ENCODE peak calls at places on chromosomes 3 and 15, in eight cellular contexts. X is activated CD8-positive, alpha-beta T cell treated with anti-CD3 and anti-CD28 coated beads for 36 hours; L is astrocyte; F is neural crest cell; O is glutamatergic neuron; T is stomach; Z is hepatocyte; M is esophagus squamous epithelium. G is an unnamed sample.
A peak's percentile ranks its signal among the peaks of the same experiment; 100 is the strongest.

GRCh38 chr3:118863731-118864322 is 170.8 kb downstream of the IGSF11 start:
- DNase-seq in X (peak; percentile 19), L (no peak), F (no peak), O (no peak), T (no peak), Z (no peak), M (no peak), G (no peak)

GRCh38 chr3:23041918-23042696 is 161.0 kb upstream of the UBE2E2 start:
- DNase-seq in X (no peak), L (peak; percentile 50), F (no peak), O (no peak), T (no peak), Z (no peak), M (no peak), G (no peak)

GRCh38 chr15:26877842-26878241 is 11.0 kb downstream of the GABRA5 start:
- DNase-seq in X (no peak), L (no peak), F (no peak), O (no peak), T (no peak), Z (no peak), M (no peak), G (no peak)

GRCh38 chr3:163056874-163057497 is 1560.4 kb downstream of the OTOL1 start:
- DNase-seq in X (peak; percentile 61), L (no peak), F (peak; percentile 64), O (peak; percentile 53), T (peak; percentile 35), Z (peak; percentile 70), M (no peak), G (no peak)

GRCh38 chr3:14235896-14236295 is 57.3 kb downstream of the LSM3 start:
- DNase-seq in X (no peak), L (no peak), F (no peak), O (no peak), T (no peak), Z (peak; percentile 55), M (no peak), G (no peak)

GRCh38 chr15:48785195-48785594 is 25.7 kb downstream of the CEP152 start:
- DNase-seq in X (no peak), L (no peak), F (no peak), O (no peak), T (no peak), Z (no peak), M (no peak), G (no peak)

GRCh38 chr15:68190048-68190447 is 15.1 kb downstream of the CALML4 start:
- DNase-seq in X (no peak), L (no peak), F (no peak), O (no peak), T (no peak), Z (no peak), M (no peak), G (no peak)

GRCh38 chr15:80266113-80266512 is 14.1 kb upstream of the CTXND1 start:
- DNase-seq in X (no peak), L (no peak), F (no peak), O (no peak), T (no peak), Z (no peak), M (no peak), G (no peak)

GRCh38 chr15:52657338-52657737 is 21.9 kb downstream of the ATOSA start:
- DNase-seq in X (no peak), L (peak; percentile 92), F (no peak), O (no peak), T (no peak), Z (no peak), M (no peak), G (no peak)

GRCh38 chr3:15051531-15051930 is 13.6 kb downstream of the MRPS25 start:
- DNase-seq in X (peak; percentile 69), L (no peak), F (peak; percentile 46), O (peak; percentile 72), T (peak; percentile 59), Z (peak; percentile 64), M (no peak), G (no peak)

DNA sequence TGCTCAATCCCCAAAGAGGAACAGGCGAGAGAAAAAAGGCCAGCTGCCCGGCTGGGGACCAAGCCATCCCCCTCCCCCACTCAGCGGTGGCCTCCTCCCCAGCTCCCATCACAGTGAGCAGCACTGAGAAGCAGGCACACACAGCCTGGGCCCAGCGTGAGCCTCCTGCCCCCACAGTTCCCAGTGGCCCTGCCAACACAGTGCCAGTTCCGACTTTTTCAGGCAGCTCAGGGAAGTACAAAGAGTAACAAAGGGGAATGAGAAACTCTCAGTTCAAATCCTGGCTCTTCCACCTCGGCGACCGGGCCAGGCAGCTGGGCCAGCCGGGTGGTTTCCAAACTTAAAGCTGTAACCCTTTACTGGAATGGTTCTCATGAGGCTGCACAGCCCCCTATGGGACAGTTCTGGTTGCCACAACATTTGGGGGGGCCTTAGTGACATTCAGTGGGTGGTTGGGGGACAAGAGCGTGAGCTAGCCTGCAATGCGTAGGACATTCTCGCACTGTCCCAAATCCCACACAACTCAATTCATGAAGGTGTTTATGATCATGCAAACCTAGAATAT is 18.4 kb downstream of the TNK2 start:
- DNase-seq in X (no peak), L (no peak), F (no peak), O (peak; percentile 60), T (no peak), Z (no peak), M (no peak), G (peak; percentile 81)
- TF ChIP-seq CTCF in X (no peak), L (no peak), F (no peak), O (no peak), T (no peak), Z (no peak), M (no peak), G (peak; percentile 7)

GRCh38 chr3:42600111-42600957 is at the start of gene NKTR:
- DNase-seq in X (peak; percentile 99), L (peak; percentile 97), F (peak; percentile 100), O (peak; percentile 100), T (peak; percentile 99), Z (peak; percentile 99), M (peak; percentile 91), G (peak; percentile 98)
- TF ChIP-seq CTCF in X (no peak), L (no peak), F (peak; percentile 15), O (peak; percentile 15), T (no peak), Z (no peak), M (no peak), G (no peak)

GRCh38 chr15:99385865-99386264 is 134.6 kb downstream of the LRRC28 start:
- DNase-seq in X (no peak), L (peak; percentile 49), F (no peak), O (no peak), T (peak; percentile 65), Z (peak; percentile 61), M (no peak), G (no peak)

GRCh38 chr15:99387769-99388168 is 136.5 kb downstream of the LRRC28 start:
- DNase-seq in X (no peak), L (no peak), F (no peak), O (no peak), T (no peak), Z (no peak), M (no peak), G (no peak)

GRCh38 chr15:99390667-99391066 is 139.4 kb downstream of the LRRC28 start:
- DNase-seq in X (no peak), L (no peak), F (no peak), O (no peak), T (no peak), Z (no peak), M (no peak), G (no peak)

GRCh38 chr15:99386429-99386828 is 135.1 kb downstream of the LRRC28 start:
- DNase-seq in X (no peak), L (no peak), F (no peak), O (no peak), T (no peak), Z (no peak), M (no peak), G (no peak)

DNA sequence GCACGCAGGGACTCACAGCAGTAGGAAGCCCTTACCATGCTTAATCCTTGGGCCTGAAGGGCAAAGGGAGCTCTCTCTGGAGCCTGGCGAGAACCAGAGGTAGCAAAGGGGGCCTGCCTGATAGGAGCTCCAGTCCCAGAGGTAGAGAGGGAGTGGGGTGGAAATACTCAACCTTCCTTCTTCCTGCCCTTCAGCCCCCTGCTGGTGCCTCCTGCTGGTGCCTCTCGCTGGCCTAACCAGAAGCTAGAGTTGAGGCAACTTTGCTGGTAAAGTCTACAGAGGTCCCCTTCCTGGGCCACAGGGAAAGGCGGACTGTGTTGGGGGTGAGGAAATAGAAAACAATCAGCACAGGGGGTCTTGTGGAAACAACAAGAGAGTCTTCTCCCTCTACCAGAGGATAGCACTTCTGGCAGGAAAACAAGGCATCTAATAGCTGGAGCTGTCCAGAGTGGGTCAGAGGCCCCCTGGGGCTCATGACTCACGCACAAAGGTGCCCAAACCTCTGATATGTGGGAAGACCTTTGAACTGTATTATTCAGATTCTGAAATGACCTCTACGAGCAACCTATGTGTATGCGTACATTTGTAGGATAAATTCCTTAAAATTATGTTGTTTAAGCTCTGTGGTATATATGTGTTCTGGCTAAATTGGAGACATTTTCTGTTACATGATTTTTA is 133.8 kb downstream of the LRRC28 start:
- DNase-seq in X (peak; percentile 33), L (no peak), F (no peak), O (no peak), T (no peak), Z (no peak), M (no peak), G (no peak)
- TF ChIP-seq CTCF in X (no peak), L (no peak), F (no peak), O (peak; percentile 12), T (no peak), Z (no peak), M (no peak), G (no peak)

GRCh38 chr3:50255251-50255615 is 13.7 kb upstream of the SEMA3B start:
- DNase-seq in X (no peak), L (no peak), F (no peak), O (no peak), T (no peak), Z (no peak), M (no peak), G (no peak)

GRCh38 chr3:50257990-50258389 is 11.0 kb upstream of the SEMA3B start:
- DNase-seq in X (no peak), L (no peak), F (no peak), O (no peak), T (no peak), Z (no peak), M (no peak), G (no peak)

GRCh38 chr3:50259432-50260026 is 9.4 kb upstream of the SEMA3B start:
- DNase-seq in X (no peak), L (no peak), F (no peak), O (no peak), T (no peak), Z (no peak), M (no peak), G (no peak)

GRCh38 chr3:50258979-50259378 is 10.0 kb upstream of the SEMA3B start:
- DNase-seq in X (no peak), L (no peak), F (no peak), O (no peak), T (no peak), Z (no peak), M (no peak), G (no peak)

GRCh38 chr3:50256978-50257890 is 11.7 kb upstream of the SEMA3B start:
- DNase-seq in X (peak; percentile 66), L (no peak), F (no peak), O (peak; percentile 75), T (peak; percentile 66), Z (no peak), M (no peak), G (no peak)
- TF ChIP-seq CTCF in X (peak; percentile 62), L (peak; percentile 43), F (peak; percentile 62), O (peak; percentile 57), T (no peak), Z (peak; percentile 42), M (peak; percentile 30), G (peak; percentile 76)

GRCh38 chr3:158261371-158261991 is 151.6 kb downstream of the RSRC1 start:
- DNase-seq in X (no peak), L (no peak), F (no peak), O (no peak), T (no peak), Z (no peak), M (no peak), G (no peak)
- TF ChIP-seq CTCF in X (no peak), L (no peak), F (no peak), O (no peak), T (no peak), Z (no peak), M (no peak), G (peak; percentile 54)

G was measured in chondrocyte.